ENCODE peak calls at places on chromosomes 11 and 22, in four cellular contexts. O, V, T and L are unnamed samples. For H3K4me1, the result is how much of the 10 kb centered on the place peaks cover.

GRCh38 chr22:49487950-49488349 is 339.7 kb downstream of the BRD1 start:
- DNase-seq in V (peak), T (no peak), O (no peak), L (no peak)

GRCh38 chr11:50186146-50186545 is 153.5 kb downstream of the OR4C45 start:
- DNase-seq in O (no peak), V (no peak), T (no peak), L (no peak)

GRCh38 chr22:21775061-21775460 is 39.5 kb upstream of the YPEL1 start:
- DNase-seq in T (peak), O (peak), V (no peak), L (peak)

GRCh38 chr11:113385749-113386148 is 1.8 kb upstream of the ANKK1 start:
- DNase-seq in T (no peak), V (no peak), O (no peak), L (no peak)

GRCh38 chr11:8192896-8193209 is 24.0 kb upstream of the RIC3 start:
- DNase-seq in T (no peak), V (no peak), O (no peak), L (no peak)

GRCh38 chr11:45741582-45741981 is 63.4 kb upstream of the SLC35C1 start:
- DNase-seq in O (no peak), T (no peak), V (no peak), L (no peak)

GRCh38 chr22:17400305-17400704 is 31.0 kb downstream of the CECR2 start:
- DNase-seq in T (no peak), V (no peak), O (no peak), L (no peak)

GRCh38 chr22:31504282-31504681 is 7.9 kb downstream of the SFI1 start:
- DNase-seq in O (peak), V (no peak), T (peak), L (peak)

GRCh38 chr22:40890881-40891280 is 29.0 kb upstream of the DNAJB7 start:
- DNase-seq in O (peak), T (peak), V (no peak), L (no peak)

GRCh38 chr11:14133381-14133780 is 170.9 kb downstream of the SPON1 start:
- DNase-seq in T (no peak), O (no peak), V (no peak), L (no peak)

GRCh38 chr11:68373189-68373809 is 60.9 kb downstream of the LRP5 start:
- DNase-seq in T (peak), V (no peak), O (peak), L (no peak)

GRCh38 chr11:121282376-121282775 is 10.2 kb upstream of the SC5D start:
- DNase-seq in O (no peak), T (no peak), V (no peak), L (no peak)

GRCh38 chr22:41772198-41772597 is 28.3 kb upstream of the CCDC134 start:
- DNase-seq in V (no peak), T (no peak), O (no peak), L (no peak)

GRCh38 chr11:45024846-45025623 is 74.4 kb upstream of the TP53I11 start:
- DNase-seq in T (no peak), O (no peak), V (no peak), L (no peak)

GRCh38 chr22:24011735-24012068 is 598 bp downstream of the CABIN1 start:
- DNase-seq in O (peak), V (no peak), T (no peak), L (peak)

GRCh38 chr11:130068546-130068985 is 1.1 kb upstream of the APLP2 start:
- DNase-seq in V (no peak), T (no peak), O (no peak), L (no peak)

GRCh38 chr11:35014352-35014751 is 97.9 kb downstream of the PDHX start:
- DNase-seq in T (peak), O (peak), V (no peak), L (peak)

GRCh38 chr11:2484576-2485125 is 39.8 kb downstream of the KCNQ1 start:
- DNase-seq in O (no peak), T (no peak), V (no peak), L (no peak)

GRCh38 chr11:833849-834311 is 1.1 kb downstream of the CD151 start:
- DNase-seq in T (no peak), V (no peak), O (peak), L (no peak)

GRCh38 chr22:24706732-24707476 is 67.6 kb downstream of the PIWIL3 start:
- DNase-seq in O (no peak), V (no peak), T (no peak), L (no peak)

GRCh38 chr11:78931891-78932290 is 357.2 kb upstream of the NARS2 start:
- DNase-seq in T (no peak), V (no peak), O (no peak), L (no peak)

GRCh38 chr22:45548991-45549736 is 46.5 kb downstream of the FBLN1 start:
- DNase-seq in V (peak), T (peak), O (peak), L (peak)

GRCh38 chr11:67486481-67487195 is 3.8 kb downstream of the AIP start:
- DNase-seq in V (no peak), O (no peak), T (no peak), L (no peak)

GRCh38 chr22:23856721-23857605 is 712 bp upstream of the SLC2A11 start:
- DNase-seq in T (peak), V (no peak), O (peak), L (peak)

GRCh38 chr11:23405350-23405937 is 545.2 kb upstream of the CCDC179 start:
- DNase-seq in T (no peak), O (no peak), V (no peak), L (no peak)

GRCh38 chr11:86363424-86363823 is 11.3 kb upstream of the CCDC81 start:
- DNase-seq in O (no peak), V (no peak), T (no peak), L (no peak)

GRCh38 chr11:131889146-131889577 is 518.7 kb downstream of the NTM start:
- DNase-seq in V (no peak), T (peak), O (peak), L (peak)

GRCh38 chr11:47233989-47234668 is 14.5 kb downstream of the ACP2 start:
- DNase-seq in V (no peak), T (peak), O (peak), L (peak)

GRCh38 chr11:47233051-47233450 is 15.6 kb downstream of the ACP2 start:
- DNase-seq in T (no peak), V (no peak), O (no peak), L (no peak)

GRCh38 chr11:47236482-47236881 is 12.1 kb downstream of the ACP2 start:
- DNase-seq in T (peak), O (peak), V (no peak), L (peak)

GRCh38 chr11:47235163-47235562 is 13.5 kb downstream of the ACP2 start:
- DNase-seq in O (no peak), V (no peak), T (no peak), L (no peak)

GRCh38 chr11:47234669-47235075 is 13.9 kb downstream of the ACP2 start:
- DNase-seq in V (no peak), T (peak), O (no peak), L (peak)
- H2AFZ ChIP-seq in V (no peak), T (peak), O (peak), L (no peak)

DNA sequence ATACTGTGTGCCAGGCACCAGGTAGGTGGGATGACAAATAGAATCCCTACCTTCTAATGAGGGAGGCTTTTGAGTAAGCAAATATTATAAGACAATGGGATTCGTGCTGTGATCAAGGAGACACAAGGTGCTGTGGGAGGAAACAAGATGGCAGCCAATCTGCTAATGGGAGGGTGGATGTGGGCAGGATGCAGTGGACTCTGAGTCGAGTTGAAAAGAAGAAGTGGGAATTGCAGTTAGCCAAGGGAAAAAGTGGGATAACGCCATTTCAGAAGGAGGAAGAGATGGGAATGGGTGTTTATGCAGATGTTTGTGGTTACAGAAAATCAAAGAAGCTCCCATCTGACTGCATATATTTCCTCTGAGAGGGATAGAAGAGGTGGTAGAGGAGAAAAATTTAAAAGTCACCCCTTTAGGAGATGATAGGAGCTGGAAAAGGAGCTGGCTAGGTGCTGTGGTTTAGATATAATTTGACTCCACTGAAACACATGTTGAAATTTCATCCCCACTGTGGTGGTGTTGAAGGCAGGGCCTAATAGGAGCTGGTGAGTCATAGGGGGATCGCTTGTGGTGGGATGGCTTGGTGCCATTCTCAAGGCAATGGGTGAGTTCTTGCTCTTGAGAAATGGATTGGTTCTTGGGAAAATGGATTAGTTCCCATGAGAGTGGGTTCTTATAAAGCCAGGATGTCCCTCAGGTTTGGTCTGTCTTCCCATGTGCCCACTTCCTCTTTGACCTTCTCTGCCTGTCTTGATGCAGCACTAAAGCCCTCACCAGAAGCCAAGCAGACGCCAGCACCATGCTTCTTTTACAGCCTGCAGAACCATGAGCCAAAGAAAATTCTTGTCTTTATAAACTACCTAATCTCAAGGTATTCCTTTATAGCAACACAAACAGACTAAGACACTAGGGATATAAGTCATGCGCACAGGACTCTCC is 30.0 kb upstream of the POU2AF1 start:
- DNase-seq in O (peak), V (no peak), T (peak), L (peak)
- H3K4me1 ChIP-seq in O (under half), V (under half), T (under half), L (under half)

GRCh38 chr11:69746780-69747742 is 28.1 kb downstream of the FGF4 start:
- DNase-seq in O (no peak), T (no peak), V (no peak), L (peak)
- H2AFZ ChIP-seq in O (no peak), T (peak), V (no peak), L (no peak)

GRCh38 chr11:117816151-117816741 is 8.3 kb downstream of the FXYD2 start:
- DNase-seq in T (peak), V (no peak), O (peak), L (peak)
- H3K4me1 ChIP-seq in T (under half), V (half or more), O (under half), L (under half)

GRCh38 chr11:33033493-33033892 is 5.9 kb upstream of the TCP11L1 start:
- DNase-seq in V (no peak), O (no peak), T (no peak), L (no peak)
- H2AFZ ChIP-seq in V (no peak), O (no peak), T (no peak), L (no peak)

DNA sequence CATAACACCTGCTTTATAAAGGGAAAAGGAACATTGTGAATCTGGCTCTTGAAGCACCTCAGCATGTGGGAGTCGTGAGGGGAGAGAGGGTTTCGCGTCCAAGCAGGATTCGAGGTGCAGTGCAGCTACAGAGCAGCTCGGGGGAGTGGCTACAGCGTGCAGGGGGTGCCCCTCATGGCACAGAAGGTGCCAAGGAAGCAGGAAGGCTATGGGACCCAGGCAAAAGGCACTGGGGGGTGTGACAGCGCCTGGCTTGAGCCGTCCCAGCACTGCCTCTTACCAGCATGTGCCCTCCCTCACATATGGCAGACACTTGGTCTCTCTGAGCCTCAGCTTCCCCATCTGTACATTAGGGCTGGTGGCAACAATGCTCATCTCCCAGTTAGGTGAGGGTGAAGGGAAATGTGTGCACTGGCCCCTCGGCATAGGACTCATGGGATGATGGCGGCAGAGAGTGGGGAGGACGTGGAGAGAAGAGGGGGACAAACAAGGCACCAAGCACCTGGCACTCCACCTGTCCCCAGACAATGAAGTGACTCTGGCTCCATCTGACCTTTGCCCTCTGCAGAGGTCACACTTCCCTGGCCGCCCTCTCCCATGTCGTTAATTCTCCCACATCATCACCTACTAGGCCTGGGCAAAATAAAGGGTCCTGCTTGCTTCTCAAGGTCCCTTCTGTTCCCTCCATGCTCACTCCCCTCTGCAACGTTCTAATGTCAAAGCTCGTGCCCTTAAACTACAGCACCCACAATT is 10.4 kb downstream of the TNKS1BP1 start:
- DNase-seq in T (no peak), O (no peak), V (no peak), L (no peak)
- H3K4me1 ChIP-seq in T (under half), O (under half), V (under half), L (under half)

GRCh38 chr11:122877732-122878131 is 4.8 kb upstream of the JHY start:
- DNase-seq in T (no peak), V (no peak), O (no peak), L (no peak)
- H2AFZ ChIP-seq in T (no peak), V (no peak), O (no peak), L (no peak)

DNA sequence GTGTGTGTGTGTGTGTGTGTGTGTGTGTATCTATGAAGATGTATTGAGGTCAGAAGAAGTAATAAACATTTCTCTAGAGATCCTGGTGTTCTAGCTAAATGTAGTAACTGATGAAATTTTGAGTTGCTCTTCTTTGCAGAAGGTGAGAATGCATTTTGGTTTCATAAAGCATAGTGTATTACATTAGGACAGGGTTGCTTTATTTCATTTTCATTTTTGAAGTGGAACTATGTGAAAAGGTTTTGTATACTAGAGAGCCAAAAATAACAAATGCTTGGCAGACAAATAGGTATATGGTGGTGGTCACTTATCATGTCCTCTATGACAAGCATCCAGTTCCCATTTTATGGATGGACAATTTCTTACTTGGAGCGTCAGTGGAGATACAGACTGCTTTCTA is 99.0 kb downstream of the CASP12 start:
- DNase-seq in O (no peak), T (no peak), V (no peak), L (no peak)
- H3K4me1 ChIP-seq in O (under half), T (under half), V (under half), L (under half)

GRCh38 chr11:9677951-9678350 is 14.1 kb downstream of the SWAP70 start:
- DNase-seq in T (no peak), V (no peak), O (no peak), L (no peak)

GRCh38 chr11:9675691-9676090 is 11.8 kb downstream of the SWAP70 start:
- DNase-seq in V (no peak), O (no peak), T (no peak), L (no peak)

GRCh38 chr11:9681583-9682372 is 17.9 kb downstream of the SWAP70 start:
- DNase-seq in T (no peak), V (no peak), O (no peak), L (no peak)

GRCh38 chr11:9680028-9680427 is 16.2 kb downstream of the SWAP70 start:
- DNase-seq in O (no peak), V (no peak), T (no peak), L (no peak)

GRCh38 chr11:9678576-9678975 is 14.7 kb downstream of the SWAP70 start:
- DNase-seq in O (no peak), T (no peak), V (no peak), L (no peak)
- H2AFZ ChIP-seq in O (no peak), T (no peak), V (no peak), L (no peak)